ENCODE peak calls at places on chromosomes 4 and X, in four cellular contexts. One of them, this sample, is unnamed.
A peak's percentile ranks its signal among the peaks of the same experiment; 100 is the strongest.

GRCh38 chr4:31408136-31408535 is 688.0 kb downstream of the PCDH7 start:
- DNase-seq in GM12878: no peak
- DNase-seq in endothelial cell of umbilical vein: no peak
- DNase-seq in K562: no peak
- DNase-seq in this sample: no peak

GRCh38 chrX:114017086-114017485 is 566.8 kb upstream of the HTR2C start:
- DNase-seq in GM12878: no peak
- DNase-seq in endothelial cell of umbilical vein: no peak
- DNase-seq in K562: no peak
- DNase-seq in this sample: no peak

GRCh38 chrX:153646620-153647373 is at the start of gene DUSP9:
- DNase-seq in GM12878: no peak
- DNase-seq in endothelial cell of umbilical vein: peak; percentile 17
- DNase-seq in K562: peak; percentile 79
- DNase-seq in this sample: no peak

GRCh38 chrX:39619182-39620009 is 478.4 kb downstream of the BCOR start:
- DNase-seq in GM12878: no peak
- DNase-seq in endothelial cell of umbilical vein: peak; percentile 83
- DNase-seq in K562: peak; percentile 64
- DNase-seq in this sample: no peak

GRCh38 chr4:41881931-41882621 is 53.2 kb upstream of the TMEM33 start:
- DNase-seq in GM12878: no peak
- DNase-seq in endothelial cell of umbilical vein: no peak
- DNase-seq in K562: no peak
- DNase-seq in this sample: no peak

GRCh38 chrX:121000589-121000988 is 15.0 kb upstream of the CT47A1 start:
- DNase-seq in GM12878: peak; percentile 5
- DNase-seq in endothelial cell of umbilical vein: peak; percentile 1
- DNase-seq in K562: no peak
- DNase-seq in this sample: no peak

GRCh38 chr4:45120163-45120562 is 393.8 kb upstream of the GNPDA2 start:
- DNase-seq in GM12878: no peak
- DNase-seq in endothelial cell of umbilical vein: no peak
- DNase-seq in K562: no peak
- DNase-seq in this sample: no peak

GRCh38 chrX:53088136-53088974 is 5.6 kb upstream of the KANTR start:
- DNase-seq in GM12878: no peak
- DNase-seq in endothelial cell of umbilical vein: peak; percentile 84
- DNase-seq in K562: no peak
- DNase-seq in this sample: peak; percentile 78

GRCh38 chr4:3845094-3845743 is 79.0 kb downstream of the ADRA2C start:
- DNase-seq in GM12878: no peak
- DNase-seq in endothelial cell of umbilical vein: no peak
- DNase-seq in K562: no peak
- DNase-seq in this sample: no peak

GRCh38 chrX:151634937-151635336 is 60.3 kb upstream of the PRRG3 start:
- DNase-seq in GM12878: no peak
- DNase-seq in endothelial cell of umbilical vein: no peak
- DNase-seq in K562: no peak
- DNase-seq in this sample: no peak

GRCh38 chr4:3480528-3481112 is 17.5 kb downstream of the DOK7 start:
- DNase-seq in GM12878: no peak
- DNase-seq in endothelial cell of umbilical vein: peak; percentile 78
- DNase-seq in K562: peak; percentile 87
- DNase-seq in this sample: peak; percentile 63

GRCh38 chr4:40283413-40283812 is 51.7 kb upstream of the CHRNA9 start:
- DNase-seq in GM12878: no peak
- DNase-seq in endothelial cell of umbilical vein: no peak
- DNase-seq in K562: no peak
- DNase-seq in this sample: no peak

GRCh38 chr4:34516524-34516923 is 1727.8 kb downstream of the ARAP2 start:
- DNase-seq in GM12878: no peak
- DNase-seq in endothelial cell of umbilical vein: no peak
- DNase-seq in K562: no peak
- DNase-seq in this sample: no peak

GRCh38 chr4:45475490-45475889 is 648.4 kb downstream of the GABRG1 start:
- DNase-seq in GM12878: no peak
- DNase-seq in endothelial cell of umbilical vein: no peak
- DNase-seq in K562: no peak
- DNase-seq in this sample: no peak

GRCh38 chrX:101729986-101730385 is 70.3 kb upstream of the ARMCX2 start:
- DNase-seq in GM12878: no peak
- DNase-seq in endothelial cell of umbilical vein: no peak
- DNase-seq in K562: no peak
- DNase-seq in this sample: no peak

GRCh38 chr4:108466936-108467902 is 153.2 kb upstream of the RPL34 start:
- DNase-seq in GM12878: peak; percentile 19
- DNase-seq in endothelial cell of umbilical vein: no peak
- DNase-seq in K562: no peak
- DNase-seq in this sample: peak; percentile 93

GRCh38 chr4:155403886-155404285 is 27.1 kb upstream of the MAP9 start:
- DNase-seq in GM12878: no peak
- DNase-seq in endothelial cell of umbilical vein: peak; percentile 67
- DNase-seq in K562: no peak
- DNase-seq in this sample: peak; percentile 72

GRCh38 chr4:57193996-57194675 is 84.0 kb upstream of the IGFBP7 start:
- DNase-seq in GM12878: no peak
- DNase-seq in endothelial cell of umbilical vein: no peak
- DNase-seq in K562: no peak
- DNase-seq in this sample: no peak

GRCh38 chr4:5969336-5969735 is 48.9 kb downstream of the C4orf50 start:
- DNase-seq in GM12878: no peak
- DNase-seq in endothelial cell of umbilical vein: no peak
- DNase-seq in K562: no peak
- DNase-seq in this sample: no peak

GRCh38 chr4:15989431-15989830 is 26.5 kb upstream of the FGFBP2 start:
- DNase-seq in GM12878: no peak
- DNase-seq in endothelial cell of umbilical vein: no peak
- DNase-seq in K562: no peak
- DNase-seq in this sample: no peak

GRCh38 chrX:40663880-40664630 is 16.7 kb upstream of the CXorf38 start:
- DNase-seq in GM12878: no peak
- DNase-seq in endothelial cell of umbilical vein: peak; percentile 4
- DNase-seq in K562: peak; percentile 15
- DNase-seq in this sample: peak; percentile 33
- TF ChIP-seq FOS in GM12878: no peak
- TF ChIP-seq FOS in endothelial cell of umbilical vein: no peak
- TF ChIP-seq FOS in K562: no peak
- TF ChIP-seq FOS in this sample: no peak

GRCh38 chrX:103017542-103017941 is 46.4 kb downstream of the BEX1 start:
- DNase-seq in GM12878: no peak
- DNase-seq in endothelial cell of umbilical vein: no peak
- DNase-seq in K562: no peak
- DNase-seq in this sample: no peak
- TF ChIP-seq FOS in GM12878: no peak
- TF ChIP-seq FOS in endothelial cell of umbilical vein: no peak
- TF ChIP-seq FOS in K562: no peak
- TF ChIP-seq FOS in this sample: no peak

DNA sequence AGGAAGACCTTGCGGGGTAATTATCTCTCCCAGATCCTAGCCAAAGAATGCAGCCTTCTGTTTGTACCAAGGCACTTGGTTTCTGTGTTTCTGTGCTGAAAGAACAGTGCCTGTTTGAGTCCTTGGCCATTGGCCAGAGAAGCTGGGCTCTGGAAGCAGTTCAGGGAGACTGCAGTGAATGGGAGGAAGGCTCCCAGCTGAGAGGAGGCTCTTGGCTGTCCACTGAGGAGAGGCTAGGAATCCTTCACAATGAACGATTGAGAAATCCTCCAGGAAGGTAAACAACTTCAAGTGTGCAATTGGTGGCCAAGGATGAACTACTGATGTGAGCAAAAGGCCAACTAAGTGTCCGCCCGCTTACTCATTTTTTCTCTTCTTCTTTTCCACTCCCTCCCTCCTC is 61.3 kb downstream of the HS3ST1 start:
- DNase-seq in GM12878: no peak
- DNase-seq in endothelial cell of umbilical vein: peak; percentile 7
- DNase-seq in K562: no peak
- DNase-seq in this sample: peak; percentile 1
- TF ChIP-seq FOS in GM12878: no peak
- TF ChIP-seq FOS in endothelial cell of umbilical vein: no peak
- TF ChIP-seq FOS in K562: no peak
- TF ChIP-seq FOS in this sample: no peak

GRCh38 chrX:65740909-65741308 is 73.5 kb downstream of the MSN start:
- DNase-seq in GM12878: no peak
- DNase-seq in endothelial cell of umbilical vein: no peak
- DNase-seq in K562: no peak
- DNase-seq in this sample: no peak

GRCh38 chrX:65744965-65745364 is 77.5 kb downstream of the MSN start:
- DNase-seq in GM12878: no peak
- DNase-seq in endothelial cell of umbilical vein: no peak
- DNase-seq in K562: no peak
- DNase-seq in this sample: peak; percentile 41

GRCh38 chrX:65745992-65746391 is 78.5 kb downstream of the MSN start:
- DNase-seq in GM12878: no peak
- DNase-seq in endothelial cell of umbilical vein: no peak
- DNase-seq in K562: no peak
- DNase-seq in this sample: no peak

GRCh38 chrX:65745427-65745826 is 78.0 kb downstream of the MSN start:
- DNase-seq in GM12878: no peak
- DNase-seq in endothelial cell of umbilical vein: no peak
- DNase-seq in K562: no peak
- DNase-seq in this sample: no peak

GRCh38 chrX:65741823-65742222 is 74.4 kb downstream of the MSN start:
- DNase-seq in GM12878: no peak
- DNase-seq in endothelial cell of umbilical vein: no peak
- DNase-seq in K562: no peak
- DNase-seq in this sample: no peak
- TF ChIP-seq FOS in GM12878: no peak
- TF ChIP-seq FOS in endothelial cell of umbilical vein: no peak
- TF ChIP-seq FOS in K562: no peak
- TF ChIP-seq FOS in this sample: no peak

GRCh38 chr4:95066011-95066410 is 308.3 kb downstream of the BMPR1B start:
- DNase-seq in GM12878: no peak
- DNase-seq in endothelial cell of umbilical vein: no peak
- DNase-seq in K562: no peak
- DNase-seq in this sample: no peak

GRCh38 chr4:95059630-95060029 is 301.9 kb downstream of the BMPR1B start:
- DNase-seq in GM12878: no peak
- DNase-seq in endothelial cell of umbilical vein: peak; percentile 56
- DNase-seq in K562: no peak
- DNase-seq in this sample: no peak

GRCh38 chr4:95061220-95061619 is 303.5 kb downstream of the BMPR1B start:
- DNase-seq in GM12878: no peak
- DNase-seq in endothelial cell of umbilical vein: peak; percentile 56
- DNase-seq in K562: no peak
- DNase-seq in this sample: peak; percentile 9
- TF ChIP-seq FOS in GM12878: no peak
- TF ChIP-seq FOS in endothelial cell of umbilical vein: no peak
- TF ChIP-seq FOS in K562: no peak
- TF ChIP-seq FOS in this sample: no peak

GRCh38 chrX:105173071-105173470 is 47.4 kb downstream of the TEX13A start:
- DNase-seq in GM12878: no peak
- DNase-seq in endothelial cell of umbilical vein: no peak
- DNase-seq in K562: no peak
- DNase-seq in this sample: no peak

GRCh38 chrX:105167233-105167632 is 53.3 kb downstream of the TEX13A start:
- DNase-seq in GM12878: no peak
- DNase-seq in endothelial cell of umbilical vein: no peak
- DNase-seq in K562: no peak
- DNase-seq in this sample: no peak
- TF ChIP-seq FOS in GM12878: no peak
- TF ChIP-seq FOS in endothelial cell of umbilical vein: no peak
- TF ChIP-seq FOS in K562: no peak
- TF ChIP-seq FOS in this sample: no peak

GRCh38 chrX:135497736-135498135 is 22.7 kb upstream of the INTS6L start:
- DNase-seq in GM12878: no peak
- DNase-seq in endothelial cell of umbilical vein: no peak
- DNase-seq in K562: no peak
- DNase-seq in this sample: no peak
- TF ChIP-seq FOS in GM12878: no peak
- TF ChIP-seq FOS in endothelial cell of umbilical vein: no peak
- TF ChIP-seq FOS in K562: no peak
- TF ChIP-seq FOS in this sample: no peak

DNA sequence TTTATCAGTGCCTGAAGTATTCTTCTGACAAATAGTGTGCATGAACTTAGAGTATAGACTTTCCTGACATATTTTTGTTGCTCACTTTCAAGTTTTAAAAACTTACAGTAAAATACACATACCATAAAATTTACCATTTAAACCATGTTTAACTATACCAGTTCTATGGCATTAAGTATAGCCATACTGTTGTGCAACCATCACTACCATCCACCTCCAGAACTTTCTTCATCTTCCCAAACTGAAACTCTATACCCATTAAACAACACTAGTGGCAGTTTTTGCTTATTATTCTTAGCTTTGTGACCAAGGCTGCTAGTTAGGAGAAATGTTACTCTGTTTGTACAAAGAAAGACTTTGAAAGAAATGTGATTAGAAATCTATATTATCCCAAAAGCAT is 25.8 kb downstream of the ATP7A start:
- DNase-seq in GM12878: no peak
- DNase-seq in endothelial cell of umbilical vein: no peak
- DNase-seq in K562: no peak
- DNase-seq in this sample: peak; percentile 27
- TF ChIP-seq FOS in GM12878: no peak
- TF ChIP-seq FOS in endothelial cell of umbilical vein: no peak
- TF ChIP-seq FOS in K562: no peak
- TF ChIP-seq FOS in this sample: no peak

This sample was measured in IMR-90.